ENCODE peak calls at places on chromosomes 5 and 9, in five cellular contexts. K is neural progenitor cell, X is fibroblast of lung, M is astrocyte, E is H9. Y is an unnamed sample.

GRCh38 chr5:153998010-153998409 is 40.7 kb downstream of the FAM114A2 start:
- DNase-seq in K (no peak), X (no peak), M (no peak), E (no peak), Y (no peak)

GRCh38 chr5:180133971-180134508 is 62.5 kb upstream of the RNF130 start:
- DNase-seq in K (no peak), X (no peak), M (no peak), E (no peak), Y (no peak)

GRCh38 chr9:87067426-87067825 is 120.1 kb upstream of the GAS1 start:
- DNase-seq in K (no peak), X (no peak), M (no peak), E (no peak), Y (no peak)

GRCh38 chr5:15515229-15515628 is 15.2 kb downstream of the FBXL7 start:
- DNase-seq in K (no peak), X (no peak), M (no peak), E (no peak), Y (no peak)

GRCh38 chr5:54758038-54758437 is 227.4 kb downstream of the ESM1 start:
- DNase-seq in K (no peak), X (peak), M (peak), E (no peak), Y (no peak)

GRCh38 chr5:109876941-109877669 is 187.4 kb downstream of the MAN2A1 start:
- DNase-seq in K (no peak), X (peak), M (peak), E (no peak), Y (no peak)

GRCh38 chr5:153147891-153148623 is 342.4 kb upstream of the GRIA1 start:
- DNase-seq in K (peak), X (peak), M (peak), E (peak), Y (no peak)

GRCh38 chr5:111513175-111513520 is 813 bp upstream of the STARD4 start:
- DNase-seq in K (no peak), X (no peak), M (no peak), E (no peak), Y (no peak)

GRCh38 chr5:132070460-132071337 is 2.9 kb upstream of the CSF2 start:
- DNase-seq in K (no peak), X (peak), M (peak), E (no peak), Y (no peak)

GRCh38 chr5:14328144-14328543 is 185.0 kb downstream of the TRIO start:
- DNase-seq in K (no peak), X (no peak), M (no peak), E (no peak), Y (no peak)

GRCh38 chr5:91150189-91150588 is 232.9 kb downstream of the ARRDC3 start:
- DNase-seq in K (no peak), X (no peak), M (no peak), E (no peak), Y (no peak)

GRCh38 chr5:1537166-1538154 is 13.7 kb upstream of the LPCAT1 start:
- DNase-seq in K (no peak), X (no peak), M (no peak), E (peak), Y (no peak)

GRCh38 chr5:179309751-179310320 is 35.4 kb downstream of the ADAMTS2 start:
- DNase-seq in K (no peak), X (no peak), M (no peak), E (no peak), Y (no peak)

GRCh38 chr5:139178948-139179347 is 19.2 kb downstream of the SIL1 start:
- DNase-seq in K (peak), X (peak), M (peak), E (no peak), Y (no peak)

GRCh38 chr5:109413463-109413862 is 3.7 kb upstream of the PJA2 start:
- DNase-seq in K (peak), X (peak), M (peak), E (no peak), Y (no peak)

GRCh38 chr5:32143991-32144636 is 30.0 kb downstream of the GOLPH3 start:
- DNase-seq in K (no peak), X (no peak), M (peak), E (no peak), Y (no peak)

GRCh38 chr5:168793844-168794837 is 215.0 kb upstream of the PANK3 start:
- DNase-seq in K (no peak), X (peak), M (peak), E (no peak), Y (no peak)

GRCh38 chr5:56516936-56517521 is 283.9 kb upstream of the ANKRD55 start:
- DNase-seq in K (no peak), X (peak), M (no peak), E (no peak), Y (no peak)

GRCh38 chr5:142792012-142792864 is 22.1 kb downstream of the ARHGAP26 start:
- DNase-seq in K (no peak), X (no peak), M (no peak), E (no peak), Y (no peak)

DNA sequence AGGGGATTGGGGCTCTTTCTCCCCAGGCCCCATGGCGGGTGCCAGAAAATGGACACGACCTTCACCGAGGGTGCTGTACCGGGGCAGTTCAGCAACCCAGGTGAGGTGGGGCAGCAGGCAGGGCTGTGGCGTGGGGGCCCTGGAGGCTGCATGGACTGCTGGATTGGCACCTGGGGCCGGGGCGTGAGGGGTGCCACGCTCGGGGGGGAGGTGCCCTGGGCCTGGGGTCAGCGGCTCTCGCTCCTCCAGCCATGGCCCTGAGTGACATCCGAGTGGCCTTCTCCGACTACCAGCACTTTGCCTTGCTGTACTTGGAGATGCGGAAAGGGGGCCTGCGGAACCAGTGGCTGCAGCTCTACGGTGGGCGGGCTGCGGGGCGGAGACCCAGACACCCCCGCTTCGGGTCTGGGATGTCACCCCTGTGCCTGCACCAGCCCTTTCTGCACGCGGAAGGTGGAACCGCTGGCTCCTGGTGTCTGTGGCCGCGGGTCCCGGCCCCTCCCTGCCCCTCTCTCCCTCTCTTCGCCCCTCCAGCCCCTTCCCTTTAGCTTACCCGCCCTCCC is 1.8 kb downstream of the LCNL1 start:
- DNase-seq in K (no peak), X (no peak), M (no peak), E (no peak), Y (no peak)
- H3K9ac ChIP-seq in K (no peak), X (no peak), M (no peak), E (no peak), Y (no peak)

GRCh38 chr9:126957687-126958053 is 43.1 kb downstream of the RALGPS1 start:
- DNase-seq in K (no peak), X (peak), M (peak), E (no peak), Y (no peak)
- H3K27ac ChIP-seq in K (peak), X (peak), M (peak), E (no peak), Y (no peak)

GRCh38 chr5:82659114-82659513 is 381.0 kb upstream of the RPS23 start:
- DNase-seq in K (no peak), X (no peak), M (no peak), E (no peak), Y (no peak)

GRCh38 chr5:82664711-82665110 is 386.6 kb upstream of the RPS23 start:
- DNase-seq in K (no peak), X (no peak), M (no peak), E (no peak), Y (no peak)

GRCh38 chr5:82661462-82661861 is 383.3 kb upstream of the RPS23 start:
- DNase-seq in K (no peak), X (peak), M (no peak), E (no peak), Y (no peak)

GRCh38 chr5:82662340-82662739 is 384.2 kb upstream of the RPS23 start:
- DNase-seq in K (no peak), X (no peak), M (peak), E (no peak), Y (no peak)

DNA sequence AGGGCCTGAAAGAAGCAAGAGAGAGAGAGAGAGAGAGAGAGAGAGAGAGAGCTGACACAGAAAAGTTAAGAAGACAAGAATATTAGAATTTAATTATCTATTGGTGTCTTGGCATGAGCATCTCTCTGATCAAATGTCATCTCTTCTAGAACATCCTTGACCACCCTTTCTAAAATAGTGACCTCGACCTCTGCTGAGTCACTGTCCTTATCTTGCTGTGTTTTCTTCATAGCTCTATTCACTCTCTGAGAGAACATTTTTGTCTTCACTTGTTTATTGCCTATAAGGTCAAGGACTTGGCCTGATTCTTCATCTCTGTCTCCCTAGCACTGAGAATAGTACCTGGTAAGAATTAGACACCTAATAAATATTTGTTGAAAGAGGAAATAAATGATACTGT is 383.8 kb upstream of the RPS23 start:
- DNase-seq in K (no peak), X (no peak), M (no peak), E (no peak), Y (no peak)
- H3K9ac ChIP-seq in K (no peak), X (no peak), M (no peak), E (no peak), Y (no peak)

GRCh38 chr9:89340332-89340731 is 22.0 kb downstream of the SECISBP2 start:
- DNase-seq in K (no peak), X (no peak), M (no peak), E (no peak), Y (no peak)

GRCh38 chr9:89342948-89343347 is 24.6 kb downstream of the SECISBP2 start:
- DNase-seq in K (no peak), X (no peak), M (no peak), E (no peak), Y (no peak)

GRCh38 chr9:89342213-89342612 is 23.9 kb downstream of the SECISBP2 start:
- DNase-seq in K (no peak), X (no peak), M (no peak), E (no peak), Y (no peak)

GRCh38 chr9:89345476-89345875 is 27.2 kb downstream of the SECISBP2 start:
- DNase-seq in K (no peak), X (no peak), M (no peak), E (no peak), Y (no peak)

GRCh38 chr9:89339807-89340206 is 21.5 kb downstream of the SECISBP2 start:
- DNase-seq in K (no peak), X (no peak), M (no peak), E (no peak), Y (no peak)
- H3K27ac ChIP-seq in K (no peak), X (no peak), M (no peak), E (no peak), Y (no peak)

Y was measured in SK-N-MC.